ENCODE peak calls at places on chromosomes 11 and 22, in four cellular contexts. D is HCT116, Q is PC-9, F is hepatocyte. B is an unnamed sample. For H3K9me3 and H3K9me2, the result is how much of the 10 kb centered on the place peaks cover.

GRCh38 chr22:39177456-39177775 is 24.9 kb upstream of the CBX7 start:
- DNase-seq in Q (no peak), F (no peak), D (no peak), B (no peak)

GRCh38 chr22:17921871-17922821 is 102.2 kb downstream of the MICAL3 start:
- DNase-seq in F (peak), Q (no peak), D (no peak), B (no peak)

GRCh38 chr22:20904008-20904979 is 12.9 kb upstream of the CRKL start:
- DNase-seq in F (peak), Q (peak), D (peak), B (no peak)

GRCh38 chr11:120457996-120458395 is 53.6 kb upstream of the GRIK4 start:
- DNase-seq in D (no peak), Q (no peak), F (no peak), B (no peak)

GRCh38 chr11:22516136-22516535 is 109.5 kb downstream of the FANCF start:
- DNase-seq in F (no peak), Q (no peak), D (no peak), B (no peak)

GRCh38 chr11:46239801-46240061 is 37.7 kb upstream of the CREB3L1 start:
- DNase-seq in Q (no peak), D (no peak), F (peak), B (no peak)

GRCh38 chr11:23995891-23996290 is 501.0 kb upstream of the LUZP2 start:
- DNase-seq in Q (no peak), D (no peak), F (no peak), B (no peak)

GRCh38 chr11:23620617-23621016 is 760.3 kb upstream of the CCDC179 start:
- DNase-seq in D (no peak), F (no peak), Q (no peak), B (no peak)

GRCh38 chr11:8584096-8584495 is 9.9 kb downstream of the STK33 start:
- DNase-seq in D (no peak), F (peak), Q (no peak), B (no peak)

GRCh38 chr11:48001438-48002021 is 21.2 kb downstream of the PTPRJ start:
- DNase-seq in D (no peak), Q (no peak), F (no peak), B (no peak)

GRCh38 chr22:48800886-48801607 is 1026.6 kb downstream of the BRD1 start:
- DNase-seq in Q (no peak), F (no peak), D (no peak), B (no peak)

GRCh38 chr11:37788141-37788877 is 1190.3 kb upstream of the RAG2 start:
- DNase-seq in D (no peak), Q (no peak), F (no peak), B (no peak)

GRCh38 chr11:112408551-112408950 is 147.9 kb upstream of the PLET1 start:
- DNase-seq in D (no peak), Q (no peak), F (no peak), B (no peak)

GRCh38 chr11:70558651-70559050 is 160.3 kb downstream of the CTTN start:
- DNase-seq in F (no peak), D (no peak), Q (peak), B (no peak)

GRCh38 chr11:61075891-61076290 is 26.4 kb upstream of the CD5 start:
- DNase-seq in Q (peak), D (no peak), F (peak), B (no peak)

GRCh38 chr11:117769530-117769929 is 27.5 kb downstream of the DSCAML1 start:
- DNase-seq in F (no peak), D (no peak), Q (no peak), B (no peak)

GRCh38 chr11:19460718-19461405 is 220.1 kb upstream of the E2F8 start:
- DNase-seq in Q (no peak), D (no peak), F (no peak), B (no peak)

GRCh38 chr11:95584180-95584579 is 205.4 kb downstream of the FAM76B start:
- DNase-seq in F (no peak), D (no peak), Q (peak), B (no peak)

GRCh38 chr22:44828193-44828592 is 75.8 kb downstream of the ARHGAP8 start:
- DNase-seq in D (no peak), Q (no peak), F (no peak), B (no peak)

GRCh38 chr11:102955624-102956023 is at the start of gene MMP13:
- DNase-seq in Q (no peak), F (no peak), D (no peak), B (no peak)

GRCh38 chr11:102493524-102493923 is 37.0 kb downstream of the MMP7 start:
- DNase-seq in D (no peak), F (no peak), Q (peak), B (no peak)

GRCh38 chr22:38578505-38578904 is 8.5 kb upstream of the DMC1 start:
- DNase-seq in D (no peak), Q (no peak), F (no peak), B (no peak)

GRCh38 chr11:15861256-15861655 is 495.1 kb downstream of the SOX6 start:
- DNase-seq in D (no peak), F (no peak), Q (no peak), B (no peak)

GRCh38 chr11:128399186-128399585 is 188.2 kb downstream of the ETS1 start:
- DNase-seq in D (no peak), F (peak), Q (no peak), B (no peak)

GRCh38 chr11:3894128-3894731 is 38.8 kb downstream of the STIM1 start:
- DNase-seq in F (no peak), D (no peak), Q (peak), B (no peak)

GRCh38 chr11:61489833-61490585 is 18.5 kb upstream of the LRRC10B start:
- DNase-seq in F (peak), Q (no peak), D (no peak), B (no peak)

GRCh38 chr11:79067355-79067685 is 373.5 kb downstream of the TENM4 start:
- DNase-seq in Q (no peak), D (no peak), F (no peak), B (no peak)
- H3K9me3 ChIP-seq in Q (under half), D (under half), F (under half), B (under half)

DNA sequence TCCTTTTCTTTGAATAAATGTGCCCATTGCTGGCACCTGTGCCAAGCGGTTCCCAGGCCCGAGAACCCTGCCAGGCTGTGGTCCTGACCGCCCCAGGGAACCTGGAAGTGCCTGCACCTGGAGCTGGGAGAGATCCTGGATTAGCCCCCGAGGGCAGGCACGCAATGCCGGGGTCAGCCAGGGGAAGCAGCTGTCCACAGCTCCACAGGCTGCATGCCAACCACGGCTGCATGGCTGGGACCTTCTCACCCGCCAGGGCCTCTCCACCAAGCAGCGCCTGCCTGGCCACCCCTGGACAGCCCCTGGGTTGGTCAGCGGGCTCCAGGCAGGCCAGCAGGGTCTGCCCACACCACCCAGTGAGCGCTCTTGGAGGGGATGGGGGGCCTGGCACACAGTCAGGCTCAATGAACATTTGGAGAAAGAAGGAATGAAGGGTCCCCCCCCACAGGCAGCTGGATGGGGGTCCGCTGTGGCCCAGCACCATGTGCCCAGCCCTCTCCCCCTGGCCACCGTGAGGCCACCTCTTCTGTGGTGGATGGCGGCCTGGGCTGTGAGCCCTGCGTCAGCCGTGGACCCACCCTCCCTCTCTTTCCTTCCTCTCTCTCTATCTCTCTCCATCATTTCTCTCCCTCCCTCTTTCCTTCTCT is 35.3 kb upstream of the MUC5AC start:
- DNase-seq in F (no peak), D (no peak), Q (no peak), B (no peak)
- TF ChIP-seq CTCF in F (no peak), D (no peak), Q (no peak), B (no peak)

GRCh38 chr11:132901638-132902610 is 630.4 kb downstream of the OPCML start:
- DNase-seq in D (no peak), Q (no peak), F (no peak), B (no peak)

GRCh38 chr11:132895340-132895739 is 637.0 kb downstream of the OPCML start:
- DNase-seq in F (peak), Q (no peak), D (no peak), B (no peak)

GRCh38 chr11:132904091-132904490 is 628.2 kb downstream of the OPCML start:
- DNase-seq in Q (no peak), D (no peak), F (no peak), B (no peak)

GRCh38 chr11:132894598-132894997 is 637.7 kb downstream of the OPCML start:
- DNase-seq in F (peak), D (no peak), Q (no peak), B (no peak)

GRCh38 chr11:132898676-132899075 is 633.6 kb downstream of the OPCML start:
- DNase-seq in F (no peak), D (no peak), Q (no peak), B (no peak)
- H3K9me2 ChIP-seq in F (under half), D (under half), Q (under half), B (under half)

GRCh38 chr11:1228921-1229451 is 6.1 kb downstream of the MUC5B start:
- DNase-seq in Q (no peak), F (no peak), D (no peak), B (no peak)

GRCh38 chr11:1228183-1228821 is 5.4 kb downstream of the MUC5B start:
- DNase-seq in D (no peak), Q (no peak), F (no peak), B (no peak)

GRCh38 chr11:1230456-1231395 is 7.9 kb downstream of the MUC5B start:
- DNase-seq in F (no peak), Q (no peak), D (no peak), B (no peak)

GRCh38 chr11:1230121-1230455 is 7.2 kb downstream of the MUC5B start:
- DNase-seq in D (no peak), F (no peak), Q (no peak), B (no peak)

GRCh38 chr11:1229471-1230120 is 6.7 kb downstream of the MUC5B start:
- DNase-seq in Q (no peak), F (no peak), D (no peak), B (no peak)
- H3K9me3 ChIP-seq in Q (under half), F (under half), D (under half), B (under half)

GRCh38 chr11:44521148-44521547 is 44.3 kb upstream of the CD82 start:
- DNase-seq in F (no peak), Q (no peak), D (no peak), B (no peak)
- TF ChIP-seq CTCF in F (no peak), Q (no peak), D (no peak), B (no peak)

GRCh38 chr11:132898021-132898420 is 634.3 kb downstream of the OPCML start:
- DNase-seq in D (no peak), Q (no peak), F (no peak), B (no peak)
- H3K9me2 ChIP-seq in D (under half), Q (under half), F (under half), B (under half)

B was measured in MM.1S.